ENCODE peak calls at places on chromosomes 13 and 19, in nine cellular contexts. N, R, F, K, H, Q, L, Y and W are unnamed samples.

GRCh38 chr19:436413-436950 is 24.4 kb downstream of the SHC2 start:
- DNase-seq in L (no peak), K (no peak), Q (no peak), R (no peak), N (no peak), Y (no peak), H (no peak), F (no peak), W (no peak)

GRCh38 chr13:49464621-49465325 is 20.7 kb downstream of the SETDB2 start:
- DNase-seq in K (no peak), R (no peak), N (no peak), F (no peak), H (no peak), L (no peak), Y (no peak), Q (no peak), W (no peak)

GRCh38 chr19:18754501-18754900 is 36.6 kb downstream of the COMP start:
- DNase-seq in R (no peak), N (no peak), F (no peak), L (no peak), Q (no peak), H (no peak), K (no peak), Y (no peak), W (no peak)

GRCh38 chr19:5948697-5949564 is 29.0 kb downstream of the RANBP3 start:
- DNase-seq in F (no peak), N (no peak), K (no peak), Y (no peak), L (no peak), R (no peak), H (no peak), Q (no peak), W (no peak)

GRCh38 chr19:22622020-22622419 is 12.1 kb upstream of the ZNF492 start:
- DNase-seq in L (no peak), Q (peak), N (no peak), R (no peak), H (no peak), K (no peak), Y (no peak), F (no peak), W (no peak)

GRCh38 chr13:85497652-85498051 is 301.6 kb downstream of the SLITRK6 start:
- DNase-seq in R (no peak), F (peak), H (peak), N (no peak), K (no peak), Q (no peak), Y (no peak), L (no peak), W (no peak)

GRCh38 chr13:50974268-50974667 is 64.7 kb downstream of the RNASEH2B start:
- DNase-seq in K (no peak), L (no peak), H (no peak), Y (no peak), N (no peak), Q (no peak), R (no peak), F (no peak), W (no peak)

GRCh38 chr19:3606174-3606689 is 443 bp downstream of the TBXA2R start:
- DNase-seq in N (peak), Y (no peak), L (no peak), K (peak), Q (peak), H (no peak), F (no peak), R (no peak), W (peak)

GRCh38 chr13:52664269-52664668 is 11.6 kb downstream of the SUGT1 start:
- DNase-seq in F (no peak), Y (no peak), L (no peak), K (no peak), N (no peak), Q (no peak), R (no peak), H (no peak), W (no peak)

GRCh38 chr13:106183410-106184128 is 351.9 kb downstream of the EFNB2 start:
- DNase-seq in K (no peak), H (no peak), L (no peak), R (no peak), Y (no peak), Q (peak), N (no peak), F (no peak), W (no peak)

GRCh38 chr19:10105241-10106099 is 692 bp upstream of the PPAN start:
- DNase-seq in N (no peak), L (no peak), Y (peak), R (no peak), K (peak), Q (peak), H (no peak), F (no peak), W (no peak)

GRCh38 chr13:29905845-29906244 is 55.4 kb upstream of the UBL3 start:
- DNase-seq in F (no peak), Y (no peak), L (no peak), N (no peak), Q (peak), H (no peak), R (no peak), K (no peak), W (no peak)

GRCh38 chr13:84362777-84363176 is 480.5 kb upstream of the SLITRK1 start:
- DNase-seq in H (no peak), K (no peak), F (no peak), R (no peak), Q (no peak), Y (no peak), N (no peak), L (no peak), W (no peak)

GRCh38 chr19:39307822-39308530 is 11.8 kb downstream of the IFNL1 start:
- DNase-seq in R (no peak), L (no peak), K (no peak), H (no peak), Y (no peak), Q (no peak), N (peak), F (no peak), W (no peak)

GRCh38 chr19:37362733-37363132 is 8.2 kb upstream of the ZNF527 start:
- DNase-seq in L (no peak), Q (no peak), R (peak), N (peak), F (no peak), Y (no peak), H (no peak), K (peak), W (peak)

GRCh38 chr13:33452873-33453558 is 167.5 kb upstream of the STARD13 start:
- DNase-seq in K (no peak), L (no peak), N (no peak), R (no peak), Y (no peak), Q (no peak), F (no peak), H (no peak), W (no peak)

GRCh38 chr19:42436006-42436405 is 6.7 kb downstream of the CXCL17 start:
- DNase-seq in Q (no peak), Y (no peak), N (no peak), L (no peak), R (no peak), K (no peak), H (no peak), F (no peak), W (no peak)

GRCh38 chr13:32905063-32905863 is 111.0 kb upstream of the KL start:
- DNase-seq in R (peak), Q (no peak), F (no peak), L (no peak), H (no peak), Y (no peak), N (no peak), K (peak), W (peak)

GRCh38 chr19:5181331-5181730 is 159.3 kb downstream of the PTPRS start:
- DNase-seq in Y (no peak), H (no peak), F (no peak), R (no peak), Q (no peak), L (no peak), N (no peak), K (no peak), W (no peak)

GRCh38 chr19:15015946-15016542 is 33.2 kb upstream of the CASP14 start:
- DNase-seq in L (no peak), K (no peak), N (peak), Y (no peak), Q (no peak), F (no peak), H (no peak), R (no peak), W (peak)

GRCh38 chr19:1794424-1795185 is 17.5 kb downstream of the ATP8B3 start:
- DNase-seq in L (no peak), R (no peak), K (no peak), Q (no peak), H (no peak), N (no peak), F (no peak), Y (no peak), W (peak)

GRCh38 chr13:33483471-33483870 is 197.9 kb upstream of the STARD13 start:
- DNase-seq in H (no peak), F (no peak), K (no peak), L (no peak), R (no peak), Q (no peak), Y (no peak), N (no peak), W (no peak)

GRCh38 chr13:61685683-61686013 is 270.0 kb upstream of the PCDH20 start:
- DNase-seq in F (no peak), N (peak), Y (no peak), K (peak), L (no peak), R (peak), Q (no peak), H (no peak), W (no peak)

GRCh38 chr13:23510544-23510916 is 59.7 kb upstream of the TNFRSF19 start:
- DNase-seq in Y (no peak), N (no peak), H (no peak), R (no peak), L (no peak), Q (no peak), K (no peak), F (no peak), W (no peak)

GRCh38 chr13:43364210-43365041 is 341.0 kb downstream of the DNAJC15 start:
- DNase-seq in H (no peak), Y (no peak), F (no peak), K (no peak), N (peak), L (no peak), Q (no peak), R (no peak), W (no peak)

GRCh38 chr13:40536443-40537113 is 129.9 kb downstream of the FOXO1 start:
- DNase-seq in Q (no peak), H (no peak), L (no peak), Y (no peak), R (no peak), F (no peak), K (no peak), N (no peak), W (no peak)

GRCh38 chr13:93180376-93180966 is 46.1 kb upstream of the GPC6 start:
- DNase-seq in H (no peak), Y (no peak), N (no peak), R (no peak), F (no peak), K (no peak), L (no peak), Q (no peak), W (no peak)

GRCh38 chr13:113009743-113010509 is 40.9 kb downstream of the MCF2L start:
- DNase-seq in N (no peak), K (no peak), H (no peak), Q (no peak), R (no peak), Y (no peak), L (no peak), F (no peak), W (no peak)

GRCh38 chr13:45411631-45412030 is 6.5 kb downstream of the SLC25A30 start:
- DNase-seq in H (no peak), K (no peak), R (no peak), Q (no peak), F (no peak), Y (no peak), N (no peak), L (no peak), W (no peak)

GRCh38 chr19:46357846-46358583 is 11.1 kb downstream of the PPP5C start:
- DNase-seq in N (no peak), L (no peak), Y (no peak), K (no peak), H (no peak), F (no peak), Q (no peak), R (no peak), W (no peak)

GRCh38 chr19:1736916-1737315 is 16.4 kb upstream of the ONECUT3 start:
- DNase-seq in Y (no peak), F (no peak), Q (no peak), K (no peak), N (peak), R (no peak), L (no peak), H (no peak), W (no peak)

GRCh38 chr19:5695649-5696195 is 5.6 kb downstream of the RPL36 start:
- DNase-seq in R (no peak), N (no peak), Y (no peak), K (peak), H (no peak), L (no peak), F (no peak), Q (no peak), W (no peak)

GRCh38 chr13:19860884-19861655 is 2.4 kb downstream of the ZMYM5 start:
- DNase-seq in K (no peak), Y (no peak), F (no peak), Q (no peak), H (no peak), N (peak), L (no peak), R (no peak), W (no peak)

GRCh38 chr19:19185853-19186728 is 5.9 kb downstream of the BORCS8 start:
- DNase-seq in L (peak), F (no peak), Q (peak), H (no peak), Y (peak), K (peak), N (peak), R (peak), W (peak)

GRCh38 chr19:7224205-7224833 is 69.9 kb downstream of the INSR start:
- DNase-seq in H (no peak), Y (no peak), K (no peak), F (no peak), Q (peak), N (no peak), L (no peak), R (no peak), W (no peak)